ENCODE peak calls at places on chromosomes 7 and 10, in seven cellular contexts. G is CD8-positive, alpha-beta memory T cell; S is tibial artery; U is stomach; E is cardiac muscle cell; P is CD4-positive, alpha-beta memory T cell; B is fibroblast of lung. I is an unnamed sample.

GRCh38 chr10:21456160-21456559 is 69.3 kb downstream of the SKIDA1 start:
- DNase-seq in P (no peak), U (no peak), E (no peak), G (no peak), S (no peak), B (no peak), I (no peak)

GRCh38 chr7:118793552-118793951 is 569.0 kb downstream of the ANKRD7 start:
- DNase-seq in B (no peak), G (no peak), P (no peak), U (no peak), E (no peak), S (no peak), I (no peak)

GRCh38 chr7:2384354-2385243 is 18.8 kb upstream of the CHST12 start:
- DNase-seq in B (no peak), P (no peak), E (no peak), G (no peak), S (no peak), U (no peak), I (no peak)

GRCh38 chr10:102451105-102451969 is at the start of gene C10orf95:
- DNase-seq in G (no peak), U (no peak), S (no peak), B (no peak), E (no peak), P (no peak), I (no peak)

GRCh38 chr10:32790483-32790882 is 167.5 kb downstream of the ITGB1 start:
- DNase-seq in G (no peak), U (no peak), B (peak; percentile 25), S (no peak), E (peak; percentile 14), P (no peak), I (no peak)

GRCh38 chr7:130821864-130822263 is 87.9 kb upstream of the KLF14 start:
- DNase-seq in P (no peak), B (peak; percentile 71), E (no peak), S (no peak), G (no peak), U (no peak), I (no peak)

GRCh38 chr7:55072251-55072650 is 53.4 kb downstream of the EGFR start:
- DNase-seq in B (no peak), U (no peak), P (no peak), S (no peak), G (no peak), E (no peak), I (no peak)

GRCh38 chr10:23512355-23513058 is 73.6 kb downstream of the OTUD1 start:
- DNase-seq in S (no peak), U (no peak), E (peak; percentile 60), B (peak; percentile 2), P (no peak), G (no peak), I (no peak)

GRCh38 chr7:103796296-103796962 is 193.0 kb downstream of the RELN start:
- DNase-seq in E (no peak), G (no peak), P (no peak), U (no peak), S (no peak), B (no peak), I (no peak)

GRCh38 chr7:144391823-144392255 is 11.7 kb downstream of the NOBOX start:
- DNase-seq in P (peak; percentile 62), E (peak; percentile 79), S (no peak), B (peak; percentile 37), G (peak; percentile 62), U (no peak), I (no peak)

GRCh38 chr7:43639858-43640491 is 57.1 kb downstream of the STK17A start:
- DNase-seq in U (peak; percentile 72), G (no peak), E (peak; percentile 86), P (no peak), B (peak; percentile 93), S (peak; percentile 38), I (no peak)

GRCh38 chr10:95459446-95459845 is 101.7 kb downstream of the SORBS1 start:
- DNase-seq in G (no peak), B (no peak), U (no peak), S (no peak), P (no peak), E (no peak), I (no peak)
- H3K36me3 ChIP-seq in G (no peaks in the 10 kb centered on the region), B (no peaks in the 10 kb centered on the region), U (peaks cover 4% of the 10 kb centered on the region), S (peaks cover 20% of the 10 kb centered on the region), P (no peaks in the 10 kb centered on the region), E (no peaks in the 10 kb centered on the region), I (no peaks in the 10 kb centered on the region)

GRCh38 chr10:111035542-111035941 is 41.3 kb upstream of the ADRA2A start:
- DNase-seq in S (no peak), E (no peak), U (no peak), B (peak; percentile 5), P (no peak), G (no peak), I (no peak)
- H3K4me3 ChIP-seq in S (no peak overlapping the region), E (no peak overlapping the region), U (no peak overlapping the region), B (no peak overlapping the region), P (no peak overlapping the region), G (no peak overlapping the region), I (no peak overlapping the region)

GRCh38 chr10:13117842-13118783 is 18.1 kb downstream of the OPTN start:
- DNase-seq in S (no peak), G (no peak), B (no peak), U (no peak), P (no peak), E (no peak), I (peak; percentile 54)

GRCh38 chr10:13115832-13116793 is 16.1 kb downstream of the OPTN start:
- DNase-seq in S (no peak), P (peak; percentile 47), U (no peak), B (no peak), G (no peak), E (no peak), I (peak; percentile 57)

GRCh38 chr10:13118784-13119133 is 18.8 kb downstream of the OPTN start:
- DNase-seq in B (no peak), E (no peak), P (no peak), U (no peak), G (no peak), S (no peak), I (no peak)

GRCh38 chr10:13110908-13111307 is 10.9 kb downstream of the OPTN start:
- DNase-seq in S (no peak), G (no peak), P (no peak), E (no peak), B (no peak), U (no peak), I (no peak)

GRCh38 chr10:13113544-13113943 is 13.6 kb downstream of the OPTN start:
- DNase-seq in S (no peak), E (no peak), P (no peak), B (no peak), U (no peak), G (no peak), I (no peak)
- H3K36me3 ChIP-seq in S (peaks cover 81% of the 10 kb centered on the region), E (no peaks in the 10 kb centered on the region), P (peaks cover 64% of the 10 kb centered on the region), B (peaks cover 15% of the 10 kb centered on the region), U (peaks cover 87% of the 10 kb centered on the region), G (peaks cover 23% of the 10 kb centered on the region), I (peaks cover 67% of the 10 kb centered on the region)

DNA sequence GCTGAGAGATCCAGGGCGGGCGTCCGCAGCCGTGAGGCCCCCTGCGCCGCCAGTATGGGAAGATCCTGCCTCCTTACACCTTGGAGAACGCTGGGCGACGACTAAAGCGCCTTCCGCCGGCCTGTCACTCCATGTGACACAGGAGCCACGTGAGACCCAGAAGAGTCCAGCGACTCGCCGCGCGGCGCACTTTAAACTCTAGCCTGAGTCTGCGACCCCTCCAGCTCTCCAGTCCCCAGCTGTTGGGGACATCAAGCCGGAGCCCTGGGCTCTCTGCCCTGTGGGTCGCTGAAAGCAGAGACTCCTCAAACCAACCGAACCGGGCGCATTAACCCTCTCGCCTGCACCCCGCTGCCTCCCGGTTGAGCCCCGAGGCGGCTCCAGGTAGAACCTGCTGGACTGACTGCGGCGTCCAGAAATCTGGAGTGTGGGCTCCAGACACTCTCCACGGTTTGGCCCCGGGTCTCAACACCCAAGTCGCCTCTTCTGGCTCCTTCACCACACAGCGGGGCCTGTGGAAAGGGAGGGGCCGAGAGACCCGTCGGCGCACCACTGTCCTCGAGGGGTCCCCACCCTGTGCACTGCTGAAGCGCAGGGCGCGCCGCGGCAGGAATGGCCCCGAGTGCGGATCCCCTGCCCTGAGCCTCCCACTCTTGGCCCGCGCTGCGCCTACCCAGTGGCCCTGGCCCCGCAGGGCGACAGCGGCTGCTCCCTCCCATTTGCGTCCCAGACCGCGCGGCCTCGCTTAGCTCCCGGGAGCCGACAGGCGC is 1.8 kb upstream of the SFMBT2 start:
- DNase-seq in G (peak; percentile 14), S (no peak), B (peak; percentile 10), U (no peak), P (no peak), E (no peak), I (peak; percentile 74)
- H3K4me3 ChIP-seq in G (peak overlapping the region; percentile 96), S (peak overlapping the region; percentile 55), B (no peak overlapping the region), U (peak overlapping the region; percentile 69), P (no peak overlapping the region), E (peak overlapping the region; percentile 35), I (peak overlapping the region; percentile 67)

GRCh38 chr7:116548506-116548905 is 23.7 kb downstream of the CAV1 start:
- DNase-seq in U (no peak), P (no peak), E (no peak), B (no peak), S (no peak), G (no peak), I (no peak)
- H3K36me3 ChIP-seq in U (no peaks in the 10 kb centered on the region), P (no peaks in the 10 kb centered on the region), E (no peaks in the 10 kb centered on the region), B (peaks cover 12% of the 10 kb centered on the region), S (peaks cover 3% of the 10 kb centered on the region), G (no peaks in the 10 kb centered on the region), I (no peaks in the 10 kb centered on the region)

DNA sequence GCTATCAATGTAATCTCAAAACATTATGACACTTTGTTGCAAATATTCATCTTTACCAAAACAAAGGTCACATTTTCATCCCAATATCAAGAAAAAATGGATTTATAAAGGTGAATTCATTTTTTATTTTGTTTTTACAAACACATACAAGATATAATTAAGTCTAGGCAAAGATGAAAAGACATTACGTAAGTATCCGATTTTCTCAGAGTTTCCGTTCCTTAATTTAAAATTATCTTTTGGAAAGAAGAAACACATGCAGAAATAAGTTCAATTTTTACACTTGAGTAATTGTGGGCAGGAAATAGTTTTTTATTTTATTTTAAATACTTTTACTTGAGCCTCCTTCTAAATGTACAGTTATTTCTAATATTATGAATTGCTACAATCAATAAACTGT is 24.6 kb downstream of the RTKN2 start:
- DNase-seq in E (no peak), P (no peak), B (no peak), U (no peak), G (no peak), S (no peak), I (no peak)
- H3K4me3 ChIP-seq in E (no peak overlapping the region), P (no peak overlapping the region), B (peak overlapping the region; percentile 29), U (no peak overlapping the region), G (no peak overlapping the region), S (no peak overlapping the region), I (no peak overlapping the region)

GRCh38 chr10:11856089-11856488 is 32.9 kb downstream of the PROSER2 start:
- DNase-seq in U (no peak), B (no peak), P (no peak), G (no peak), S (no peak), E (no peak), I (no peak)

GRCh38 chr10:11858093-11858492 is 34.9 kb downstream of the PROSER2 start:
- DNase-seq in P (no peak), G (no peak), B (no peak), U (no peak), E (no peak), S (no peak), I (no peak)

GRCh38 chr10:11853468-11853867 is 30.3 kb downstream of the PROSER2 start:
- DNase-seq in U (no peak), B (no peak), S (no peak), G (no peak), E (no peak), P (no peak), I (no peak)

GRCh38 chr10:11854301-11854700 is 31.1 kb downstream of the PROSER2 start:
- DNase-seq in P (no peak), B (no peak), U (no peak), E (no peak), G (no peak), S (no peak), I (no peak)

GRCh38 chr10:11856678-11857077 is 33.5 kb downstream of the PROSER2 start:
- DNase-seq in B (no peak), E (no peak), G (no peak), U (no peak), S (no peak), P (no peak), I (no peak)
- H3K36me3 ChIP-seq in B (no peaks in the 10 kb centered on the region), E (no peaks in the 10 kb centered on the region), G (no peaks in the 10 kb centered on the region), U (peaks cover 61% of the 10 kb centered on the region), S (no peaks in the 10 kb centered on the region), P (no peaks in the 10 kb centered on the region), I (no peaks in the 10 kb centered on the region)

I was measured in gastrocnemius medialis.